ENCODE peak calls at places on chromosome 12, in seven cellular contexts. T is GM19239; M is HS-5; U is iPS-NIHi11; W is GM04504; X is activated T-helper 9 cell treated with anti-CD3 and anti-CD28 coated beads, Interleukin-2, amount 50 U/mL, for 16 hours; B is GM03348. H is an unnamed sample.

GRCh38 chr12:95191060-95191696 is 26.1 kb downstream of the FGD6 start:
- DNase-seq in T (no peak), M (no peak), U (no peak), W (no peak), X (no peak), B (no peak), H (no peak)

GRCh38 chr12:88361493-88361892 is 218.8 kb downstream of the KITLG start:
- DNase-seq in T (no peak), M (no peak), U (no peak), W (no peak), X (no peak), B (peak; percentile 7), H (no peak)

GRCh38 chr12:51085757-51086156 is 2.4 kb upstream of the CSRNP2 start:
- DNase-seq in T (no peak), M (no peak), U (no peak), W (no peak), X (no peak), B (no peak), H (no peak)

GRCh38 chr12:90090929-90091651 is 382.5 kb upstream of the ATP2B1 start:
- DNase-seq in T (no peak), M (peak; percentile 97), U (no peak), W (peak; percentile 93), X (no peak), B (peak; percentile 70), H (no peak)

GRCh38 chr12:129903956-129904769 is at the start of gene TMEM132D:
- DNase-seq in T (no peak), M (no peak), U (peak; percentile 68), W (no peak), X (no peak), B (no peak), H (no peak)

GRCh38 chr12:60494249-60494648 is 898.4 kb downstream of the SLC16A7 start:
- DNase-seq in T (no peak), M (peak; percentile 35), U (peak; percentile 37), W (peak; percentile 28), X (no peak), B (peak; percentile 57), H (peak; percentile 2)

GRCh38 chr12:21323736-21324135 is 11.0 kb downstream of the SLCO1A2 start:
- DNase-seq in T (no peak), M (no peak), U (peak; percentile 11), W (no peak), X (no peak), B (no peak), H (no peak)

GRCh38 chr12:106736051-106736957 is 38.2 kb upstream of the RIC8B start:
- DNase-seq in T (no peak), M (no peak), U (no peak), W (no peak), X (no peak), B (no peak), H (no peak)

GRCh38 chr12:123389560-123390351 is 5.8 kb downstream of the KMT5A start:
- DNase-seq in T (no peak), M (no peak), U (peak; percentile 64), W (no peak), X (peak; percentile 26), B (peak; percentile 54), H (peak; percentile 71)

GRCh38 chr12:101743724-101744472 is 4.6 kb upstream of the SYCP3 start:
- DNase-seq in T (peak; percentile 7), M (no peak), U (no peak), W (no peak), X (no peak), B (no peak), H (no peak)

H was measured in HuH-7.5.